ENCODE peak calls at places on chromosomes 3 and 15, in four cellular contexts. L is HEK293T, B is K562, S is GM12878. N is an unnamed sample.
A peak's percentile ranks its signal among the peaks of the same experiment; 100 is the strongest.

GRCh38 chr3:187150599-187150998 is 11.3 kb upstream of the RPL39L start:
- DNase-seq in L (no peak), B (no peak), S (no peak), N (peak; percentile 34)

GRCh38 chr3:158737987-158738615 is 5.8 kb upstream of the RARRES1 start:
- DNase-seq in L (no peak), B (no peak), S (no peak), N (no peak)

GRCh38 chr3:173553635-173554280 is 156.2 kb downstream of the NLGN1 start:
- DNase-seq in L (peak; percentile 45), B (peak; percentile 9), S (no peak), N (peak; percentile 10)

GRCh38 chr3:65483475-65483874 is 555.2 kb downstream of the MAGI1 start:
- DNase-seq in L (no peak), B (no peak), S (no peak), N (no peak)

GRCh38 chr3:175383813-175384212 is 524.7 kb downstream of the NAALADL2 start:
- DNase-seq in L (no peak), B (no peak), S (no peak), N (no peak)

GRCh38 chr3:172666873-172667694 is 43.8 kb downstream of the NCEH1 start:
- DNase-seq in L (peak; percentile 70), B (peak; percentile 64), S (no peak), N (peak; percentile 82)

GRCh38 chr3:121786485-121786884 is 36.9 kb upstream of the GOLGB1 start:
- DNase-seq in L (no peak), B (no peak), S (no peak), N (no peak)

GRCh38 chr15:45802140-45802539 is 167.3 kb downstream of the SQOR start:
- DNase-seq in L (no peak), B (no peak), S (no peak), N (peak; percentile 51)

GRCh38 chr3:155296413-155296812 is 2.9 kb upstream of the STRIT1 start:
- DNase-seq in L (no peak), B (no peak), S (no peak), N (no peak)

GRCh38 chr15:94381384-94381783 is 150.0 kb downstream of the MCTP2 start:
- DNase-seq in L (no peak), B (no peak), S (no peak), N (no peak)

GRCh38 chr3:59985643-59986200 is 935.9 kb upstream of the CFAP20DC start:
- DNase-seq in L (no peak), B (no peak), S (no peak), N (no peak)

GRCh38 chr3:153977148-153977547 is 144.0 kb upstream of the ARHGEF26 start:
- DNase-seq in L (no peak), B (no peak), S (no peak), N (no peak)

GRCh38 chr15:79283252-79284048 is 928 bp downstream of the ANKRD34C start:
- DNase-seq in L (peak; percentile 81), B (peak; percentile 54), S (no peak), N (no peak)

GRCh38 chr15:100050877-100051786 is 290.6 kb downstream of the ADAMTS17 start:
- DNase-seq in L (no peak), B (no peak), S (no peak), N (no peak)

GRCh38 chr15:45588199-45588910 is 1.2 kb downstream of the BLOC1S6 start:
- DNase-seq in L (no peak), B (no peak), S (no peak), N (peak; percentile 16)

GRCh38 chr3:42557849-42558248 is 23.9 kb downstream of the SEC22C start:
- DNase-seq in L (no peak), B (no peak), S (no peak), N (peak; percentile 13)

GRCh38 chr3:77500711-77501110 is 460.8 kb downstream of the ROBO2 start:
- DNase-seq in L (no peak), B (no peak), S (no peak), N (no peak)

GRCh38 chr15:49235446-49236207 is 65.6 kb downstream of the GALK2 start:
- DNase-seq in L (peak; percentile 28), B (no peak), S (peak; percentile 56), N (peak; percentile 37)

GRCh38 chr3:66441124-66441523 is 59.7 kb downstream of the LRIG1 start:
- DNase-seq in L (no peak), B (no peak), S (no peak), N (no peak)

GRCh38 chr3:129315386-129315991 is 36.8 kb downstream of the HMCES start:
- DNase-seq in L (no peak), B (peak; percentile 40), S (no peak), N (no peak)

GRCh38 chr3:52043750-52044149 is 12.6 kb downstream of the DUSP7 start:
- DNase-seq in L (no peak), B (no peak), S (no peak), N (no peak)

GRCh38 chr3:133937756-133938601 is 42.3 kb upstream of the RAB6B start:
- DNase-seq in L (no peak), B (no peak), S (no peak), N (no peak)

GRCh38 chr15:80779658-80780415 is 667 bp downstream of the CEMIP start:
- DNase-seq in L (peak; percentile 45), B (no peak), S (no peak), N (peak; percentile 25)

GRCh38 chr15:41966920-41967465 is 5.4 kb downstream of the EHD4 start:
- DNase-seq in L (no peak), B (no peak), S (no peak), N (no peak)

GRCh38 chr15:63504979-63505841 is 817 bp downstream of the USP3 start:
- DNase-seq in L (peak; percentile 8), B (peak; percentile 76), S (no peak), N (peak; percentile 64)

GRCh38 chr3:176950743-176951142 is 246.5 kb downstream of the TBL1XR1 start:
- DNase-seq in L (no peak), B (no peak), S (no peak), N (no peak)

GRCh38 chr3:14508966-14509795 is 31.0 kb downstream of the GRIP2 start:
- DNase-seq in L (peak; percentile 89), B (peak; percentile 96), S (no peak), N (peak; percentile 30)

GRCh38 chr3:90092994-90093393 is 985.6 kb downstream of the EPHA3 start:
- DNase-seq in L (peak; percentile 12), B (no peak), S (no peak), N (peak; percentile 13)

GRCh38 chr15:59444082-59444835 is 6.3 kb downstream of the FAM81A start:
- DNase-seq in L (no peak), B (no peak), S (no peak), N (no peak)

GRCh38 chr3:32238027-32238815 is at the start of gene CMTM8:
- DNase-seq in L (peak; percentile 82), B (peak; percentile 65), S (no peak), N (peak; percentile 69)
- TF ChIP-seq TARDBP in L (no peak), B (no peak), S (no peak), N (no peak)

GRCh38 chr3:124887996-124888298 is 782 bp upstream of the ITGB5 start:
- DNase-seq in L (no peak), B (no peak), S (no peak), N (no peak)

GRCh38 chr3:124883766-124884473 is 3.2 kb downstream of the ITGB5 start:
- DNase-seq in L (no peak), B (no peak), S (no peak), N (no peak)

GRCh38 chr3:124887177-124887995 is at the start of gene ITGB5:
- DNase-seq in L (peak; percentile 72), B (peak; percentile 80), S (no peak), N (peak; percentile 61)

GRCh38 chr3:124886168-124887051 is 755 bp downstream of the ITGB5 start:
- DNase-seq in L (peak; percentile 42), B (peak; percentile 61), S (no peak), N (peak; percentile 68)

GRCh38 chr3:124885466-124886167 is 1.5 kb downstream of the ITGB5 start:
- DNase-seq in L (no peak), B (no peak), S (no peak), N (no peak)
- TF ChIP-seq FOXK2 in L (no peak), B (no peak), S (no peak), N (no peak)

DNA sequence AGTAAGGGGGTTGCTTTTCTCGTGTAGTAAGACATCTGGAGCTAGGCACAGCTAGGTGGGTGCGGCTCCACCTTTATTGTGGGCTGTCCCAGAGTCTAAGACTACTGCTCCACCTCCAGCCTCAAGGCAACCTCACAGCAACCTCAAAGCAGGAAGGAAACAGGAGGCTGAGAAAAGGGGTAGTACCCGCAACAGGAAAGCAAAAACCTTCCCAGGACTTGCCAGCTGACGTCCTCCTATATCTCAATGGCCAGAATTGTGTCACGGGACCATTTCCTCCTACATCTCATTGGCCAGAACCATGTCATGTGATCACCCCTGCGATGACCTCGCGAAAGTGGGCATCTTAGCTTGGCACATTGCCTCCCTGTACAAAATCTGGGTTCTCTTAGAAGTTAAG is 4.3 kb upstream of the GPR160 start:
- DNase-seq in L (no peak), B (no peak), S (no peak), N (no peak)
- TF ChIP-seq TARDBP in L (no peak), B (no peak), S (no peak), N (no peak)

DNA sequence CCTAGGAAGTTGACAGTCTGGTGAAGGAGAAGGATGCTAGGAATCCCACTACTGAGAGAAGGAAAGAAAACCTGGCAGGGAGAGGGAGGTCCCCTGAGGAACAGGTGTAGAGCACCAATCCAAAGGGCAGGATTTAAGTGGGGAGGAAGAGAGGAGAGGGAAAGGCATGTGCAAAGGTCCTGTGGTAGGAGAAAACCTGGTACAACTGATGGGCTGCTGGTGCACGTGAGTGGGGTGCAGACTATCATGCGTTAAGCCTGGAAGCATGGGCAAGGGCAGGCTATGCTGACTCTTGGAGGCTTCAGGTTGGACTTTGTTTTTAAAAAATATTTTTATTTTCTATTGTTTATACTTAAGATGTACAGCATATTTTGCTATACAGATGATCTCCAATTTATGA is 209.6 kb downstream of the PDZRN3 start:
- DNase-seq in L (no peak), B (no peak), S (no peak), N (no peak)
- TF ChIP-seq FOXK2 in L (no peak), B (no peak), S (no peak), N (no peak)

GRCh38 chr3:142888099-142888483 is 792 bp downstream of the PCOLCE2 start:
- DNase-seq in L (peak; percentile 84), B (no peak), S (no peak), N (no peak)
- TF ChIP-seq TARDBP in L (no peak), B (no peak), S (no peak), N (no peak)

GRCh38 chr3:100954199-100954935 is 38.9 kb downstream of the ABI3BP start:
- DNase-seq in L (no peak), B (no peak), S (no peak), N (no peak)

GRCh38 chr3:100956276-100956675 is 36.9 kb downstream of the ABI3BP start:
- DNase-seq in L (no peak), B (no peak), S (no peak), N (no peak)

GRCh38 chr3:100957407-100958100 is 35.7 kb downstream of the ABI3BP start:
- DNase-seq in L (no peak), B (no peak), S (no peak), N (no peak)

GRCh38 chr3:100953103-100953502 is 40.1 kb downstream of the ABI3BP start:
- DNase-seq in L (no peak), B (no peak), S (no peak), N (no peak)

GRCh38 chr3:100954990-100955389 is 38.2 kb downstream of the ABI3BP start:
- DNase-seq in L (no peak), B (no peak), S (no peak), N (no peak)
- TF ChIP-seq FOXK2 in L (no peak), B (no peak), S (no peak), N (no peak)

GRCh38 chr3:112297714-112298113 is 3.7 kb upstream of the SLC9C1 start:
- DNase-seq in L (no peak), B (no peak), S (no peak), N (no peak)

GRCh38 chr3:112289011-112289410 is 5.0 kb downstream of the SLC9C1 start:
- DNase-seq in L (no peak), B (no peak), S (no peak), N (no peak)

GRCh38 chr3:112298781-112299180 is 4.8 kb upstream of the SLC9C1 start:
- DNase-seq in L (no peak), B (no peak), S (no peak), N (no peak)

GRCh38 chr3:112293368-112294321 is at the start of gene SLC9C1:
- DNase-seq in L (peak; percentile 28), B (peak; percentile 3), S (peak; percentile 85), N (peak; percentile 38)
- TF ChIP-seq TARDBP in L (no peak), B (no peak), S (no peak), N (no peak)